ENCODE peak calls at places on chromosomes 2 and 18, in four cellular contexts. C is mammary epithelial cell, H is AG10803, W is kidney. G is an unnamed sample.
A peak's percentile ranks its signal among the peaks of the same experiment; 100 is the strongest.

GRCh38 chr18:13877133-13877532 is 38.2 kb downstream of the MC2R start:
- DNase-seq in H (no peak), W (no peak), C (no peak), G (no peak)

GRCh38 chr2:117615106-117615505 is 199.4 kb upstream of the DDX18 start:
- DNase-seq in W (no peak), C (no peak), H (no peak), G (no peak)

GRCh38 chr2:218319813-218320360 is 27.6 kb upstream of the TMBIM1 start:
- DNase-seq in H (no peak), C (no peak), W (no peak), G (no peak)

GRCh38 chr18:51125976-51126375 is 71.5 kb downstream of the MEX3C start:
- DNase-seq in H (no peak), W (no peak), C (no peak), G (no peak)

GRCh38 chr2:10904455-10904854 is 7.3 kb upstream of the KCNF1 start:
- DNase-seq in W (no peak), C (no peak), H (no peak), G (no peak)

GRCh38 chr2:217880891-217881290 is 121.9 kb downstream of the TNS1 start:
- DNase-seq in W (no peak), C (no peak), H (no peak), G (no peak)

GRCh38 chr2:80858955-80859354 is 554.4 kb upstream of the LRRTM1 start:
- DNase-seq in W (no peak), H (no peak), C (no peak), G (no peak)

GRCh38 chr2:233477548-233478433 is 88.8 kb downstream of the USP40 start:
- DNase-seq in C (no peak), W (no peak), H (no peak), G (no peak)

GRCh38 chr2:206611736-206612135 is 30.6 kb upstream of the FAM237A start:
- DNase-seq in W (no peak), H (no peak), C (peak; percentile 29), G (peak; percentile 59)

GRCh38 chr2:51079945-51080344 is 48.0 kb upstream of the NRXN1 start:
- DNase-seq in H (no peak), W (no peak), C (no peak), G (no peak)

GRCh38 chr2:241931976-241932894 is 62.7 kb downstream of the RTP5 start:
- DNase-seq in H (no peak), W (no peak), C (no peak), G (no peak)

GRCh38 chr2:241932895-241933174 is 63.3 kb downstream of the RTP5 start:
- DNase-seq in W (no peak), H (no peak), C (no peak), G (no peak)

GRCh38 chr2:241935314-241935713 is 65.8 kb downstream of the RTP5 start:
- DNase-seq in C (peak; percentile 71), W (no peak), H (peak; percentile 80), G (no peak)

GRCh38 chr2:241931084-241931975 is 61.8 kb downstream of the RTP5 start:
- DNase-seq in W (no peak), C (no peak), H (no peak), G (no peak)

DNA sequence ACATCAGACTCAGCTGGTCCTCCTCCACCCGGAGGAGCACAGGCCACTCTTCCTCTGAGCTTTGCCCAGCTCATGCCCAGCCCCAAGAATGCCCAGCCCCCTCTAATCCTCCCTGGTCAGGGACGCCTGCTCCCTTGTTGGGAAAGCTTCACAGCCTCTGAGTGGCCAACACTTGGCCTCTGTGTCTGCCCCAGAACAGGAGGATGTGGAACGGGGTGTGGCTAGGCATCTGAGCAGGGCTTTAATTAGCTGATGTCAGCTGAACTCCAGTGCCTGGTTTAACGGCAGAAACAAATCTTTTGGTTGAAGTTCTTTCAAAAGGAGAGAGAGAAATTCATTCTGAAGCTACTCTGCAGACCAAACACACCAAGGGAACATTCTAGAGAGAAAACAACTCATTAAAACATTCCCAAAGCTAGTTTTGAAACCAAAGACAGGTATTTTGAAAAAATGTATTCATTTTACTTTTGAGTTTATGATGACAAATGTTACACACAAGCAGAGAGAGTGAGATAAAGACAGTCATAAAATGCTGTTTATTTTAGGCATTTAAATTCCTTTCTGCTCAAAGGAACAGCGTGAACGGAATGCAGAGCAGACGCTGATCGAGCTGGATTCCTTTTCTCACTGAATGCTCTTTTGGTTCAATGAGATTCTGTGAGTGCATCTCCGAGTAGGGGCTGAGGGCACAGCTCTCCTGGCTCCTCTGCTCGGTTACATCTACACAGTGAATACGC is 63.8 kb downstream of the RTP5 start:
- DNase-seq in C (no peak), H (peak; percentile 50), W (no peak), G (no peak)
- H3K4me3 ChIP-seq in C (no peak overlapping the region), H (no peak overlapping the region), W (no peak overlapping the region), G (no peak overlapping the region)

GRCh38 chr18:59996370-59996966 is 96.7 kb downstream of the PMAIP1 start:
- DNase-seq in C (peak; percentile 47), W (no peak), H (peak; percentile 64), G (peak; percentile 71)
- TF ChIP-seq CTCF in C (peak; percentile 90), W (peak; percentile 31), H (peak; percentile 92), G (peak; percentile 96)

GRCh38 chr2:166609183-166609959 is 115.3 kb upstream of the SCN7A start:
- DNase-seq in W (no peak), H (no peak), C (no peak), G (no peak)

GRCh38 chr2:166613226-166613625 is 119.2 kb upstream of the SCN7A start:
- DNase-seq in H (no peak), C (no peak), W (no peak), G (no peak)

GRCh38 chr2:166614027-166614426 is 120.0 kb upstream of the SCN7A start:
- DNase-seq in W (no peak), C (no peak), H (no peak), G (no peak)

GRCh38 chr2:166612214-166612613 is 118.2 kb upstream of the SCN7A start:
- DNase-seq in H (no peak), W (no peak), C (no peak), G (no peak)

GRCh38 chr2:166610180-166610919 is 116.3 kb upstream of the SCN7A start:
- DNase-seq in W (peak; percentile 83), C (no peak), H (no peak), G (no peak)
- H3K4me3 ChIP-seq in W (peak overlapping the region; percentile 69), C (no peak overlapping the region), H (no peak overlapping the region), G (no peak overlapping the region)

DNA sequence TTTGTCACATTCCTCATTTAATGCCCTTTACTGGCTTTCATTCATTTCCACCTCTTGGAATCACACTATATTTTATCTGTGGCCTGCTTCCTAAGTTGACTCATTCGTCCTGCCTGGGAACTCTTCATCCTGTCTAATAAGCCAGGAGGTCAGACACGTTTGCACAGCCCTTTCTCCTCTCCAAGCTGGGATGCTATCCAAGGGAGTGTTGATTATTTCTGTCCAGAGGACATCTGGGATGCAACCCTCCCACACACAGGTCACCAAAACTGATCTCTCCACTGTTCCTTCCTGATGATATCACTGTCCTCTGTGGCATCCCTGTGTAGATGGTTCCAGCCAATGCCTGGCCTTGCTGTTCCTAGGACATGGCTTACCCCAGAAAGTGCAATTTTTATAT is 79.8 kb upstream of the NOSTRIN start:
- DNase-seq in H (peak; percentile 59), W (no peak), C (peak; percentile 44), G (peak; percentile 14)
- TF ChIP-seq CTCF in H (no peak), W (no peak), C (no peak), G (no peak)

GRCh38 chr18:457533-457932 is 43.0 kb downstream of the COLEC12 start:
- DNase-seq in C (no peak), H (peak; percentile 62), W (no peak), G (no peak)
- H3K4me3 ChIP-seq in C (no peak overlapping the region), H (peak overlapping the region; percentile 43), W (no peak overlapping the region), G (no peak overlapping the region)

DNA sequence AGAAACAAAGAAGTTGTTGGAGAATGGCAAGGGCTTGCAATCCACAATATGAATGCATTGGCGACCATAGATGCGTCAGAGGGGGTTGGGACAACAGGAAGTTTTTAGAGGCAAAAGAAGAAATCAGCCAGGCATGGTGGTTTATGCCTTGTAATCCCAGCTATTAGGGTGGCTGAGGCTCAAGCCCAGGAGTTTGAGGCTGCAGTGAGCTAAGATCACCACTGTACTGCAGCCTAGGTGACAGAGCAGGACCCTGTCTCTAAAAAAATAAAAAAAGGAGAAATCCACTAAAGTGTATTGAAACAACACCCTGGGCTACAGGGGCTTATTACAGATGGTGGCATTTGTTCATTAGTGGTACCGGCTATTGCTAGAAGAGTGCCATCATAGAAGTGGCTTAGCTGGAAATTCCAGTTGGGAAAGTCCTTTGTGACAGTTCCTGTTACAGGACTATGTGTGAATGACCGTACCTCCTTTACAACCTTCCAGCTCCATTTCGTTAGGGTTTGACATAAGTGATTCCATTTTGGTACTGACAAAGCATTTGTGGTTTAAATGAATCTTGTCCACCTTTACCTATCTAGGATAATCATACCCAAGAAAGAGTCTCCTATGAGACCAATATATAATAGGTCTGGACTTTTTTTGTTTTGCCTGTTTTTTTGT is 10.7 kb upstream of the WDSUB1 start:
- DNase-seq in C (no peak), W (no peak), H (no peak), G (peak; percentile 56)
- TF ChIP-seq CTCF in C (no peak), W (no peak), H (no peak), G (no peak)

DNA sequence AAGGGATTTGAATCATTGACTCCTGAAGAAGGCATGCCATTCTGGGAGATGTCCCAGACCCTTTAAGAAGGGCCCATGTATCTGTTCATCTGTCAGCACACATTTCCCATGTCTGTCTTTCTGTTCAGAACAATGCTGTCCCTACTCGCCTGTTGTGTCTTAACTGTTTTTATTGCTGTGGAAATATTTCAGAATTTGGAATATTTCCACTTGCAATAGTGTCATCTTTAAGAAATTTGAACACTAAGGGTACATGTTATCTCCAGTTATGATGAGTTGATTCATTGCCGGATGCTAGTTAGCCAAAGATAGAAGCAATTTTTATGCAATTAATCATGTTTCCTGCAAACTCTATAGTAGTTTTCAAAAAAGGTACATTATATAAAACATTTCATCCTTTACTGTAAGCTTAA is 36.9 kb upstream of the NT5C1B start:
- DNase-seq in H (peak; percentile 71), C (peak; percentile 26), W (no peak), G (peak; percentile 50)
- H3K4me3 ChIP-seq in H (no peak overlapping the region), C (no peak overlapping the region), W (no peak overlapping the region), G (no peak overlapping the region)

DNA sequence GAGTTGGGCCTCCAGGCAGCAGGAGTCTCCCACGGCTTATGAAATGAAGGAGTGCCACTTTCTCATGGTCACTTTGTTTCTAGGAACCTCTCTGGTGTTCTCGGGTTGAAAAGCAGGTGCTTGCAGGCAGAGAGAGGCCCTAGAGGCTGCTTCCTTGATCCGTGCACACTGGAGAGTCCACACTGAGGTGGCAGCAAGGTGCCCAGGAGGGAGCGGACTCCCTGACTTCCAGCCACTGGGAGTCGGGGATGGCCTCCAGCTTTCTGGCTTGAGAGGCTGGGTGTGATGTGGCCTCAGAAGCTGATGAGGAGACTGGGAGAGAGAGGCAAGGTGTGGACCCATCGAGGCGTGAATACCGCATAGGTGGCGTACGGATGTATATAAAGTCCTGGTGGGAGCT is 221.8 kb downstream of the AGAP1 start:
- DNase-seq in W (no peak), H (no peak), C (no peak), G (no peak)
- TF ChIP-seq CTCF in W (no peak), H (no peak), C (no peak), G (no peak)